ENCODE peak calls at places on chromosomes 4 and X, in nine cellular contexts. L is cardiac muscle cell; Z is NCI-H1092; F is psoas muscle; X is glomerular endothelial cell; C is mesothelial cell of epicardium; T is HS-27A; I is activated T-cell treated with anti-CD3 and anti-CD28 coated beads, Interleukin-2, amount 50 U/mL, for 72 hours; J is aorta. W is an unnamed sample.

GRCh38 chr4:25843340-25844097 is 19.3 kb downstream of the SEL1L3 start:
- DNase-seq in F (no peak), J (no peak), T (no peak), I (no peak), C (no peak), X (no peak), L (no peak), Z (no peak), W (no peak)

GRCh38 chrX:155874571-155875244 is 6.4 kb upstream of the VAMP7 start:
- DNase-seq in C (no peak), J (no peak), F (no peak), X (no peak), Z (no peak), L (peak; percentile 32), T (no peak), I (no peak), W (no peak)

GRCh38 chrX:21757960-21758359 is at the start of gene SMPX:
- DNase-seq in F (peak; percentile 27), T (no peak), J (no peak), Z (no peak), X (no peak), I (no peak), C (no peak), L (no peak), W (no peak)

GRCh38 chrX:5113128-5113527 is 1115.5 kb downstream of the NLGN4X start:
- DNase-seq in J (no peak), X (no peak), Z (no peak), C (no peak), F (no peak), I (no peak), L (no peak), T (no peak), W (no peak)

GRCh38 chr4:154491731-154492249 is at the start of gene DCHS2:
- DNase-seq in I (peak; percentile 16), L (peak; percentile 13), C (peak; percentile 54), Z (no peak), J (peak; percentile 74), F (peak; percentile 37), X (no peak), T (no peak), W (no peak)

GRCh38 chr4:25966171-25966570 is 52.2 kb downstream of the SMIM20 start:
- DNase-seq in L (no peak), T (no peak), J (no peak), X (no peak), Z (no peak), I (no peak), C (no peak), F (no peak), W (no peak)

GRCh38 chrX:51862920-51863319 is 30.5 kb upstream of the MAGED1 start:
- DNase-seq in C (no peak), Z (no peak), F (no peak), I (no peak), J (no peak), L (no peak), T (no peak), X (no peak), W (no peak)

GRCh38 chrX:41875142-41875541 is 48.2 kb downstream of the CASK start:
- DNase-seq in T (no peak), I (no peak), F (no peak), J (no peak), C (no peak), Z (no peak), X (no peak), L (peak; percentile 9), W (no peak)

GRCh38 chr4:111675746-111676145 is 469.5 kb upstream of the FAM241A start:
- DNase-seq in I (no peak), J (no peak), X (no peak), F (no peak), L (no peak), Z (no peak), T (no peak), C (no peak), W (no peak)

GRCh38 chr4:8910822-8911310 is 39.2 kb upstream of the HMX1 start:
- DNase-seq in X (no peak), I (no peak), L (no peak), F (no peak), T (no peak), C (no peak), Z (no peak), J (peak; percentile 51), W (no peak)

GRCh38 chrX:107678957-107679740 is 50.8 kb downstream of the PRPS1 start:
- DNase-seq in Z (no peak), F (peak; percentile 83), I (peak; percentile 55), C (no peak), J (peak; percentile 86), X (no peak), L (peak; percentile 87), T (no peak), W (no peak)

GRCh38 chr4:123599920-123600394 is 203.4 kb downstream of the SPRY1 start:
- DNase-seq in I (peak; percentile 42), F (peak; percentile 63), T (no peak), L (peak; percentile 81), J (peak; percentile 78), Z (no peak), X (peak; percentile 66), C (no peak), W (no peak)

GRCh38 chrX:70508296-70508911 is 63.8 kb downstream of the DLG3 start:
- DNase-seq in J (no peak), T (no peak), C (no peak), F (no peak), I (peak; percentile 45), X (no peak), Z (no peak), L (peak; percentile 23), W (peak; percentile 2)

GRCh38 chrX:40169193-40170086 is 71.7 kb upstream of the BCOR start:
- DNase-seq in Z (peak; percentile 83), C (peak; percentile 71), I (peak; percentile 86), T (no peak), F (peak; percentile 48), L (peak; percentile 83), X (no peak), J (no peak), W (no peak)

GRCh38 chrX:97267376-97267775 is 383.7 kb downstream of the RPA4 start:
- DNase-seq in C (no peak), J (no peak), F (no peak), Z (no peak), I (no peak), L (peak; percentile 9), X (no peak), T (no peak), W (no peak)

GRCh38 chr4:134544303-134544761 is 342.7 kb upstream of the PABPC4L start:
- DNase-seq in L (peak; percentile 3), C (no peak), F (no peak), I (no peak), J (no peak), T (peak; percentile 5), Z (peak; percentile 55), X (peak; percentile 45), W (no peak)

GRCh38 chrX:136909119-136909705 is 28.7 kb upstream of the RBMX start:
- DNase-seq in I (peak; percentile 72), X (no peak), J (peak; percentile 91), F (peak; percentile 81), L (peak; percentile 84), T (peak; percentile 26), Z (peak; percentile 71), C (peak; percentile 79), W (peak; percentile 46)

GRCh38 chr4:176467011-176467410 is 147.2 kb downstream of the SPCS3 start:
- DNase-seq in C (no peak), Z (no peak), L (no peak), I (no peak), J (no peak), X (no peak), T (no peak), F (no peak), W (no peak)

GRCh38 chr4:24472514-24473308 is 111.6 kb downstream of the DHX15 start:
- DNase-seq in X (no peak), Z (peak; percentile 32), C (peak; percentile 79), F (peak; percentile 86), J (peak; percentile 94), I (peak; percentile 67), L (peak; percentile 87), T (peak; percentile 53), W (peak; percentile 35)

GRCh38 chr4:156193800-156194199 is 240.1 kb upstream of the CTSO start:
- DNase-seq in J (no peak), F (no peak), T (no peak), L (no peak), C (no peak), I (no peak), Z (peak; percentile 39), X (no peak), W (no peak)

GRCh38 chr4:3248811-3249661 is at the start of gene MSANTD1:
- DNase-seq in F (no peak), Z (no peak), X (no peak), C (no peak), J (no peak), L (peak; percentile 50), T (no peak), I (no peak), W (no peak)

GRCh38 chr4:75069493-75070074 is 136.7 kb downstream of the PARM1 start:
- DNase-seq in T (no peak), L (no peak), C (no peak), X (no peak), I (no peak), Z (no peak), F (no peak), J (no peak), W (no peak)

GRCh38 chr4:4477391-4477790 is 64.5 kb downstream of the STX18 start:
- DNase-seq in C (no peak), L (peak; percentile 43), X (no peak), I (no peak), Z (no peak), F (no peak), J (no peak), T (no peak), W (no peak)

GRCh38 chrX:20197641-20198210 is 56.1 kb upstream of the EIF1AX start:
- DNase-seq in T (no peak), J (no peak), F (no peak), X (no peak), L (no peak), Z (no peak), I (no peak), C (no peak), W (no peak)

GRCh38 chr4:21900211-21900610 is 48.4 kb downstream of the KCNIP4 start:
- DNase-seq in Z (no peak), T (no peak), C (no peak), X (no peak), I (no peak), J (no peak), F (no peak), L (no peak), W (no peak)

GRCh38 chr4:149910177-149910576 is 94.5 kb upstream of the IQCM start:
- DNase-seq in I (no peak), Z (no peak), T (no peak), C (no peak), L (no peak), J (no peak), X (no peak), F (no peak), W (no peak)

GRCh38 chr4:26763063-26763462 is 97.6 kb upstream of the STIM2 start:
- DNase-seq in T (no peak), Z (no peak), L (no peak), F (no peak), X (no peak), C (no peak), J (no peak), I (no peak), W (no peak)

GRCh38 chr4:88619973-88620372 is 27.7 kb downstream of the HERC3 start:
- DNase-seq in T (no peak), J (no peak), L (no peak), X (no peak), F (no peak), I (no peak), C (no peak), Z (no peak), W (no peak)

GRCh38 chr4:189059996-189060570 is 880.6 kb upstream of the FRG1 start:
- DNase-seq in L (no peak), T (no peak), C (no peak), I (no peak), J (no peak), F (no peak), X (no peak), Z (no peak), W (no peak)

GRCh38 chr4:186934255-186934654 is 210.6 kb upstream of the FAT1 start:
- DNase-seq in J (no peak), L (no peak), X (no peak), I (no peak), Z (no peak), T (no peak), F (no peak), C (no peak), W (no peak)

GRCh38 chr4:151530230-151530629 is 121.3 kb downstream of the FHIP1A start:
- DNase-seq in J (no peak), Z (no peak), X (no peak), T (no peak), L (no peak), F (no peak), I (no peak), C (no peak), W (no peak)